ENCODE peak calls at places on chromosomes 12 and 14, in nine cellular contexts. One of them, this sample, is unnamed.

GRCh38 chr12:64583395-64584172 is 26.7 kb upstream of the RASSF3 start:
- DNase-seq in activated CD8-positive, alpha-beta memory T cell treated with anti-CD3 and anti-CD28 coated beads, Interleukin-2, amount 10 ng/mL, durations not matched to agents 7 days and 5 days: no peak
- DNase-seq in hypothalamus: no peak
- DNase-seq in DMS153: no peak
- DNase-seq in activated gamma-delta T cell treated with anti-CD3 and anti-CD28 coated beads, Interleukin-2, amount 50 U/mL, for 16 hours: no peak
- DNase-seq in cardiac muscle cell: no peak
- DNase-seq in neuronal stem cell: no peak
- DNase-seq in amniotic stem cell: no peak
- DNase-seq in neural crest cell: no peak
- DNase-seq in this sample: no peak

GRCh38 chr14:52596320-52596719 is 43.7 kb downstream of the GPR137C start:
- DNase-seq in activated gamma-delta T cell treated with anti-CD3 and anti-CD28 coated beads, Interleukin-2, amount 50 U/mL, for 16 hours: no peak
- DNase-seq in activated CD8-positive, alpha-beta memory T cell treated with anti-CD3 and anti-CD28 coated beads, Interleukin-2, amount 10 ng/mL, durations not matched to agents 7 days and 5 days: no peak
- DNase-seq in DMS153: no peak
- DNase-seq in hypothalamus: no peak
- DNase-seq in neuronal stem cell: no peak
- DNase-seq in cardiac muscle cell: no peak
- DNase-seq in neural crest cell: no peak
- DNase-seq in amniotic stem cell: no peak
- DNase-seq in this sample: no peak

GRCh38 chr12:54977857-54978256 is 6.7 kb downstream of the TESPA1 start:
- DNase-seq in neuronal stem cell: no peak
- DNase-seq in amniotic stem cell: no peak
- DNase-seq in DMS153: no peak
- DNase-seq in activated CD8-positive, alpha-beta memory T cell treated with anti-CD3 and anti-CD28 coated beads, Interleukin-2, amount 10 ng/mL, durations not matched to agents 7 days and 5 days: no peak
- DNase-seq in activated gamma-delta T cell treated with anti-CD3 and anti-CD28 coated beads, Interleukin-2, amount 50 U/mL, for 16 hours: no peak
- DNase-seq in hypothalamus: no peak
- DNase-seq in cardiac muscle cell: no peak
- DNase-seq in neural crest cell: no peak
- DNase-seq in this sample: no peak

GRCh38 chr14:73695082-73695481 is 19.1 kb downstream of the PNMA1 start:
- DNase-seq in neural crest cell: no peak
- DNase-seq in amniotic stem cell: no peak
- DNase-seq in activated gamma-delta T cell treated with anti-CD3 and anti-CD28 coated beads, Interleukin-2, amount 50 U/mL, for 16 hours: no peak
- DNase-seq in activated CD8-positive, alpha-beta memory T cell treated with anti-CD3 and anti-CD28 coated beads, Interleukin-2, amount 10 ng/mL, durations not matched to agents 7 days and 5 days: no peak
- DNase-seq in DMS153: no peak
- DNase-seq in hypothalamus: no peak
- DNase-seq in neuronal stem cell: no peak
- DNase-seq in cardiac muscle cell: no peak
- DNase-seq in this sample: no peak

GRCh38 chr14:104291123-104292000 is 153.0 kb downstream of the KIF26A start:
- DNase-seq in activated CD8-positive, alpha-beta memory T cell treated with anti-CD3 and anti-CD28 coated beads, Interleukin-2, amount 10 ng/mL, durations not matched to agents 7 days and 5 days: no peak
- DNase-seq in amniotic stem cell: no peak
- DNase-seq in activated gamma-delta T cell treated with anti-CD3 and anti-CD28 coated beads, Interleukin-2, amount 50 U/mL, for 16 hours: no peak
- DNase-seq in hypothalamus: no peak
- DNase-seq in neuronal stem cell: peak
- DNase-seq in DMS153: peak
- DNase-seq in cardiac muscle cell: peak
- DNase-seq in neural crest cell: no peak
- DNase-seq in this sample: no peak

GRCh38 chr12:125336246-125336645 is 271.0 kb downstream of the AACS start:
- DNase-seq in neural crest cell: no peak
- DNase-seq in amniotic stem cell: no peak
- DNase-seq in DMS153: no peak
- DNase-seq in neuronal stem cell: no peak
- DNase-seq in activated CD8-positive, alpha-beta memory T cell treated with anti-CD3 and anti-CD28 coated beads, Interleukin-2, amount 10 ng/mL, durations not matched to agents 7 days and 5 days: no peak
- DNase-seq in activated gamma-delta T cell treated with anti-CD3 and anti-CD28 coated beads, Interleukin-2, amount 50 U/mL, for 16 hours: no peak
- DNase-seq in cardiac muscle cell: no peak
- DNase-seq in hypothalamus: no peak
- DNase-seq in this sample: no peak

GRCh38 chr14:105325303-105325702 is 10.8 kb downstream of the PACS2 start:
- DNase-seq in neural crest cell: no peak
- DNase-seq in amniotic stem cell: no peak
- DNase-seq in DMS153: no peak
- DNase-seq in activated gamma-delta T cell treated with anti-CD3 and anti-CD28 coated beads, Interleukin-2, amount 50 U/mL, for 16 hours: no peak
- DNase-seq in activated CD8-positive, alpha-beta memory T cell treated with anti-CD3 and anti-CD28 coated beads, Interleukin-2, amount 10 ng/mL, durations not matched to agents 7 days and 5 days: no peak
- DNase-seq in cardiac muscle cell: no peak
- DNase-seq in hypothalamus: no peak
- DNase-seq in neuronal stem cell: no peak
- DNase-seq in this sample: no peak

GRCh38 chr14:73771848-73772705 is 57.9 kb upstream of the PNMA1 start:
- DNase-seq in neuronal stem cell: no peak
- DNase-seq in cardiac muscle cell: peak
- DNase-seq in amniotic stem cell: no peak
- DNase-seq in activated gamma-delta T cell treated with anti-CD3 and anti-CD28 coated beads, Interleukin-2, amount 50 U/mL, for 16 hours: no peak
- DNase-seq in hypothalamus: no peak
- DNase-seq in DMS153: peak
- DNase-seq in activated CD8-positive, alpha-beta memory T cell treated with anti-CD3 and anti-CD28 coated beads, Interleukin-2, amount 10 ng/mL, durations not matched to agents 7 days and 5 days: peak
- DNase-seq in neural crest cell: no peak
- DNase-seq in this sample: peak

GRCh38 chr12:50174971-50175715 is 8.0 kb upstream of the CERS5 start:
- DNase-seq in amniotic stem cell: peak
- DNase-seq in DMS153: peak
- DNase-seq in neuronal stem cell: peak
- DNase-seq in hypothalamus: no peak
- DNase-seq in activated CD8-positive, alpha-beta memory T cell treated with anti-CD3 and anti-CD28 coated beads, Interleukin-2, amount 10 ng/mL, durations not matched to agents 7 days and 5 days: no peak
- DNase-seq in neural crest cell: peak
- DNase-seq in activated gamma-delta T cell treated with anti-CD3 and anti-CD28 coated beads, Interleukin-2, amount 50 U/mL, for 16 hours: no peak
- DNase-seq in cardiac muscle cell: peak
- DNase-seq in this sample: peak

GRCh38 chr14:56979961-56980360 is 169.7 kb upstream of the OTX2 start:
- DNase-seq in cardiac muscle cell: no peak
- DNase-seq in neuronal stem cell: no peak
- DNase-seq in hypothalamus: no peak
- DNase-seq in neural crest cell: no peak
- DNase-seq in activated gamma-delta T cell treated with anti-CD3 and anti-CD28 coated beads, Interleukin-2, amount 50 U/mL, for 16 hours: no peak
- DNase-seq in activated CD8-positive, alpha-beta memory T cell treated with anti-CD3 and anti-CD28 coated beads, Interleukin-2, amount 10 ng/mL, durations not matched to agents 7 days and 5 days: no peak
- DNase-seq in amniotic stem cell: no peak
- DNase-seq in DMS153: no peak
- DNase-seq in this sample: no peak

GRCh38 chr14:22545842-22546721 is 42.9 kb downstream of the DAD1 start:
- DNase-seq in activated CD8-positive, alpha-beta memory T cell treated with anti-CD3 and anti-CD28 coated beads, Interleukin-2, amount 10 ng/mL, durations not matched to agents 7 days and 5 days: peak
- DNase-seq in neural crest cell: no peak
- DNase-seq in DMS153: no peak
- DNase-seq in amniotic stem cell: peak
- DNase-seq in hypothalamus: no peak
- DNase-seq in cardiac muscle cell: no peak
- DNase-seq in activated gamma-delta T cell treated with anti-CD3 and anti-CD28 coated beads, Interleukin-2, amount 50 U/mL, for 16 hours: no peak
- DNase-seq in neuronal stem cell: no peak
- DNase-seq in this sample: no peak

GRCh38 chr14:103801459-103801858 is 45.9 kb downstream of the PPP1R13B start:
- DNase-seq in DMS153: peak
- DNase-seq in neural crest cell: no peak
- DNase-seq in activated CD8-positive, alpha-beta memory T cell treated with anti-CD3 and anti-CD28 coated beads, Interleukin-2, amount 10 ng/mL, durations not matched to agents 7 days and 5 days: no peak
- DNase-seq in activated gamma-delta T cell treated with anti-CD3 and anti-CD28 coated beads, Interleukin-2, amount 50 U/mL, for 16 hours: no peak
- DNase-seq in neuronal stem cell: no peak
- DNase-seq in cardiac muscle cell: no peak
- DNase-seq in hypothalamus: no peak
- DNase-seq in amniotic stem cell: no peak
- DNase-seq in this sample: no peak

GRCh38 chr12:84079621-84080020 is 833.0 kb downstream of the SLC6A15 start:
- DNase-seq in hypothalamus: no peak
- DNase-seq in neural crest cell: no peak
- DNase-seq in activated gamma-delta T cell treated with anti-CD3 and anti-CD28 coated beads, Interleukin-2, amount 50 U/mL, for 16 hours: no peak
- DNase-seq in DMS153: no peak
- DNase-seq in cardiac muscle cell: no peak
- DNase-seq in amniotic stem cell: no peak
- DNase-seq in neuronal stem cell: no peak
- DNase-seq in activated CD8-positive, alpha-beta memory T cell treated with anti-CD3 and anti-CD28 coated beads, Interleukin-2, amount 10 ng/mL, durations not matched to agents 7 days and 5 days: no peak
- DNase-seq in this sample: no peak

GRCh38 chr14:31059152-31059924 is 33.2 kb upstream of the STRN3 start:
- DNase-seq in neural crest cell: no peak
- DNase-seq in cardiac muscle cell: no peak
- DNase-seq in hypothalamus: no peak
- DNase-seq in activated gamma-delta T cell treated with anti-CD3 and anti-CD28 coated beads, Interleukin-2, amount 50 U/mL, for 16 hours: no peak
- DNase-seq in amniotic stem cell: no peak
- DNase-seq in activated CD8-positive, alpha-beta memory T cell treated with anti-CD3 and anti-CD28 coated beads, Interleukin-2, amount 10 ng/mL, durations not matched to agents 7 days and 5 days: no peak
- DNase-seq in DMS153: no peak
- DNase-seq in neuronal stem cell: no peak
- DNase-seq in this sample: no peak

GRCh38 chr14:103112488-103113243 is 10.6 kb upstream of the TNFAIP2 start:
- DNase-seq in DMS153: no peak
- DNase-seq in activated CD8-positive, alpha-beta memory T cell treated with anti-CD3 and anti-CD28 coated beads, Interleukin-2, amount 10 ng/mL, durations not matched to agents 7 days and 5 days: no peak
- DNase-seq in neuronal stem cell: no peak
- DNase-seq in cardiac muscle cell: no peak
- DNase-seq in activated gamma-delta T cell treated with anti-CD3 and anti-CD28 coated beads, Interleukin-2, amount 50 U/mL, for 16 hours: no peak
- DNase-seq in neural crest cell: no peak
- DNase-seq in hypothalamus: no peak
- DNase-seq in amniotic stem cell: no peak
- DNase-seq in this sample: no peak

GRCh38 chr12:63882844-63883243 is 38.3 kb downstream of the SRGAP1 start:
- DNase-seq in neuronal stem cell: peak
- DNase-seq in neural crest cell: peak
- DNase-seq in activated CD8-positive, alpha-beta memory T cell treated with anti-CD3 and anti-CD28 coated beads, Interleukin-2, amount 10 ng/mL, durations not matched to agents 7 days and 5 days: no peak
- DNase-seq in hypothalamus: no peak
- DNase-seq in DMS153: peak
- DNase-seq in amniotic stem cell: no peak
- DNase-seq in activated gamma-delta T cell treated with anti-CD3 and anti-CD28 coated beads, Interleukin-2, amount 50 U/mL, for 16 hours: no peak
- DNase-seq in cardiac muscle cell: peak
- DNase-seq in this sample: peak

GRCh38 chr12:3805058-3805457 is 52.1 kb upstream of the CRACR2A start:
- DNase-seq in cardiac muscle cell: no peak
- DNase-seq in activated gamma-delta T cell treated with anti-CD3 and anti-CD28 coated beads, Interleukin-2, amount 50 U/mL, for 16 hours: no peak
- DNase-seq in neural crest cell: no peak
- DNase-seq in neuronal stem cell: no peak
- DNase-seq in amniotic stem cell: no peak
- DNase-seq in DMS153: no peak
- DNase-seq in hypothalamus: no peak
- DNase-seq in activated CD8-positive, alpha-beta memory T cell treated with anti-CD3 and anti-CD28 coated beads, Interleukin-2, amount 10 ng/mL, durations not matched to agents 7 days and 5 days: no peak
- DNase-seq in this sample: no peak

GRCh38 chr12:69055706-69056105 is 122.7 kb upstream of the CPM start:
- DNase-seq in cardiac muscle cell: no peak
- DNase-seq in neuronal stem cell: no peak
- DNase-seq in neural crest cell: no peak
- DNase-seq in activated CD8-positive, alpha-beta memory T cell treated with anti-CD3 and anti-CD28 coated beads, Interleukin-2, amount 10 ng/mL, durations not matched to agents 7 days and 5 days: no peak
- DNase-seq in DMS153: no peak
- DNase-seq in hypothalamus: no peak
- DNase-seq in amniotic stem cell: no peak
- DNase-seq in activated gamma-delta T cell treated with anti-CD3 and anti-CD28 coated beads, Interleukin-2, amount 50 U/mL, for 16 hours: no peak
- DNase-seq in this sample: no peak

GRCh38 chr12:4985820-4986219 is 57.9 kb upstream of the KCNA5 start:
- DNase-seq in hypothalamus: no peak
- DNase-seq in activated CD8-positive, alpha-beta memory T cell treated with anti-CD3 and anti-CD28 coated beads, Interleukin-2, amount 10 ng/mL, durations not matched to agents 7 days and 5 days: no peak
- DNase-seq in amniotic stem cell: no peak
- DNase-seq in activated gamma-delta T cell treated with anti-CD3 and anti-CD28 coated beads, Interleukin-2, amount 50 U/mL, for 16 hours: no peak
- DNase-seq in neural crest cell: no peak
- DNase-seq in cardiac muscle cell: no peak
- DNase-seq in DMS153: no peak
- DNase-seq in neuronal stem cell: no peak
- DNase-seq in this sample: no peak

GRCh38 chr12:13046914-13047472 is 2.8 kb downstream of the FAM234B start:
- DNase-seq in activated gamma-delta T cell treated with anti-CD3 and anti-CD28 coated beads, Interleukin-2, amount 50 U/mL, for 16 hours: no peak
- DNase-seq in hypothalamus: no peak
- DNase-seq in DMS153: no peak
- DNase-seq in neuronal stem cell: no peak
- DNase-seq in activated CD8-positive, alpha-beta memory T cell treated with anti-CD3 and anti-CD28 coated beads, Interleukin-2, amount 10 ng/mL, durations not matched to agents 7 days and 5 days: no peak
- DNase-seq in cardiac muscle cell: no peak
- DNase-seq in amniotic stem cell: no peak
- DNase-seq in neural crest cell: no peak
- DNase-seq in this sample: no peak

GRCh38 chr12:56271031-56271430 is 4.3 kb downstream of the COQ10A start:
- DNase-seq in activated CD8-positive, alpha-beta memory T cell treated with anti-CD3 and anti-CD28 coated beads, Interleukin-2, amount 10 ng/mL, durations not matched to agents 7 days and 5 days: no peak
- DNase-seq in DMS153: no peak
- DNase-seq in neuronal stem cell: no peak
- DNase-seq in neural crest cell: no peak
- DNase-seq in amniotic stem cell: no peak
- DNase-seq in activated gamma-delta T cell treated with anti-CD3 and anti-CD28 coated beads, Interleukin-2, amount 50 U/mL, for 16 hours: no peak
- DNase-seq in hypothalamus: no peak
- DNase-seq in cardiac muscle cell: peak
- DNase-seq in this sample: no peak

GRCh38 chr14:81435578-81436295 is 35.6 kb upstream of the STON2 start:
- DNase-seq in cardiac muscle cell: peak
- DNase-seq in activated gamma-delta T cell treated with anti-CD3 and anti-CD28 coated beads, Interleukin-2, amount 50 U/mL, for 16 hours: no peak
- DNase-seq in neuronal stem cell: peak
- DNase-seq in activated CD8-positive, alpha-beta memory T cell treated with anti-CD3 and anti-CD28 coated beads, Interleukin-2, amount 10 ng/mL, durations not matched to agents 7 days and 5 days: no peak
- DNase-seq in DMS153: peak
- DNase-seq in neural crest cell: peak
- DNase-seq in amniotic stem cell: no peak
- DNase-seq in hypothalamus: peak
- DNase-seq in this sample: no peak

GRCh38 chr14:84323963-84324362 is 1206.0 kb upstream of the FLRT2 start:
- DNase-seq in amniotic stem cell: no peak
- DNase-seq in neuronal stem cell: no peak
- DNase-seq in cardiac muscle cell: no peak
- DNase-seq in DMS153: no peak
- DNase-seq in activated CD8-positive, alpha-beta memory T cell treated with anti-CD3 and anti-CD28 coated beads, Interleukin-2, amount 10 ng/mL, durations not matched to agents 7 days and 5 days: no peak
- DNase-seq in hypothalamus: no peak
- DNase-seq in activated gamma-delta T cell treated with anti-CD3 and anti-CD28 coated beads, Interleukin-2, amount 50 U/mL, for 16 hours: no peak
- DNase-seq in neural crest cell: no peak
- DNase-seq in this sample: no peak

GRCh38 chr14:100222219-100223093 is 16.5 kb upstream of the YY1 start:
- DNase-seq in activated CD8-positive, alpha-beta memory T cell treated with anti-CD3 and anti-CD28 coated beads, Interleukin-2, amount 10 ng/mL, durations not matched to agents 7 days and 5 days: peak
- DNase-seq in activated gamma-delta T cell treated with anti-CD3 and anti-CD28 coated beads, Interleukin-2, amount 50 U/mL, for 16 hours: no peak
- DNase-seq in amniotic stem cell: no peak
- DNase-seq in DMS153: no peak
- DNase-seq in neuronal stem cell: no peak
- DNase-seq in neural crest cell: no peak
- DNase-seq in cardiac muscle cell: no peak
- DNase-seq in hypothalamus: no peak
- DNase-seq in this sample: no peak

GRCh38 chr12:117350140-117350539 is 11.3 kb downstream of the NOS1 start:
- DNase-seq in amniotic stem cell: no peak
- DNase-seq in neuronal stem cell: no peak
- DNase-seq in neural crest cell: no peak
- DNase-seq in activated CD8-positive, alpha-beta memory T cell treated with anti-CD3 and anti-CD28 coated beads, Interleukin-2, amount 10 ng/mL, durations not matched to agents 7 days and 5 days: no peak
- DNase-seq in DMS153: no peak
- DNase-seq in cardiac muscle cell: no peak
- DNase-seq in activated gamma-delta T cell treated with anti-CD3 and anti-CD28 coated beads, Interleukin-2, amount 50 U/mL, for 16 hours: no peak
- DNase-seq in hypothalamus: no peak
- DNase-seq in this sample: no peak

GRCh38 chr14:51953996-51954395 is 35.4 kb upstream of the RTRAF start:
- DNase-seq in DMS153: no peak
- DNase-seq in activated CD8-positive, alpha-beta memory T cell treated with anti-CD3 and anti-CD28 coated beads, Interleukin-2, amount 10 ng/mL, durations not matched to agents 7 days and 5 days: no peak
- DNase-seq in cardiac muscle cell: no peak
- DNase-seq in neuronal stem cell: no peak
- DNase-seq in activated gamma-delta T cell treated with anti-CD3 and anti-CD28 coated beads, Interleukin-2, amount 50 U/mL, for 16 hours: no peak
- DNase-seq in hypothalamus: no peak
- DNase-seq in neural crest cell: no peak
- DNase-seq in amniotic stem cell: no peak
- DNase-seq in this sample: no peak

GRCh38 chr14:90140298-90140955 is 78.6 kb downstream of the KCNK13 start:
- DNase-seq in amniotic stem cell: no peak
- DNase-seq in cardiac muscle cell: no peak
- DNase-seq in DMS153: peak
- DNase-seq in neuronal stem cell: no peak
- DNase-seq in activated gamma-delta T cell treated with anti-CD3 and anti-CD28 coated beads, Interleukin-2, amount 50 U/mL, for 16 hours: no peak
- DNase-seq in neural crest cell: no peak
- DNase-seq in hypothalamus: no peak
- DNase-seq in activated CD8-positive, alpha-beta memory T cell treated with anti-CD3 and anti-CD28 coated beads, Interleukin-2, amount 10 ng/mL, durations not matched to agents 7 days and 5 days: no peak
- DNase-seq in this sample: no peak

GRCh38 chr12:49043856-49044258 is 16.7 kb downstream of the KMT2D start:
- DNase-seq in activated gamma-delta T cell treated with anti-CD3 and anti-CD28 coated beads, Interleukin-2, amount 50 U/mL, for 16 hours: peak
- DNase-seq in amniotic stem cell: no peak
- DNase-seq in activated CD8-positive, alpha-beta memory T cell treated with anti-CD3 and anti-CD28 coated beads, Interleukin-2, amount 10 ng/mL, durations not matched to agents 7 days and 5 days: peak
- DNase-seq in DMS153: peak
- DNase-seq in hypothalamus: no peak
- DNase-seq in cardiac muscle cell: peak
- DNase-seq in neural crest cell: peak
- DNase-seq in neuronal stem cell: peak
- DNase-seq in this sample: no peak

GRCh38 chr14:74425525-74426201 is 347 bp downstream of the SYNDIG1L start:
- DNase-seq in DMS153: no peak
- DNase-seq in cardiac muscle cell: peak
- DNase-seq in activated gamma-delta T cell treated with anti-CD3 and anti-CD28 coated beads, Interleukin-2, amount 50 U/mL, for 16 hours: peak
- DNase-seq in neural crest cell: peak
- DNase-seq in activated CD8-positive, alpha-beta memory T cell treated with anti-CD3 and anti-CD28 coated beads, Interleukin-2, amount 10 ng/mL, durations not matched to agents 7 days and 5 days: peak
- DNase-seq in hypothalamus: no peak
- DNase-seq in neuronal stem cell: peak
- DNase-seq in amniotic stem cell: no peak
- DNase-seq in this sample: no peak

GRCh38 chr14:63203618-63204406 is 431 bp upstream of the RHOJ start:
- DNase-seq in neural crest cell: peak
- DNase-seq in activated CD8-positive, alpha-beta memory T cell treated with anti-CD3 and anti-CD28 coated beads, Interleukin-2, amount 10 ng/mL, durations not matched to agents 7 days and 5 days: no peak
- DNase-seq in cardiac muscle cell: peak
- DNase-seq in activated gamma-delta T cell treated with anti-CD3 and anti-CD28 coated beads, Interleukin-2, amount 50 U/mL, for 16 hours: no peak
- DNase-seq in DMS153: peak
- DNase-seq in hypothalamus: no peak
- DNase-seq in amniotic stem cell: peak
- DNase-seq in neuronal stem cell: peak
- DNase-seq in this sample: peak